ENCODE peak calls at places on chromosomes 1 and 21, in seven cellular contexts. One of them, this sample, is unnamed. For H3K9me3, the result is how much of the 10 kb centered on the place peaks cover.

GRCh38 chr1:226373376-226373775 is 34.5 kb downstream of the PARP1 start:
- DNase-seq in fibroblast of lung: no peak
- DNase-seq in Panc1: no peak
- DNase-seq in left ventricle myocardium inferior: no peak
- DNase-seq in right atrium auricular region: no peak
- DNase-seq in adrenal gland: no peak
- DNase-seq in left lung: no peak
- DNase-seq in this sample: no peak

GRCh38 chr1:196387766-196388165 is 220.5 kb downstream of the KCNT2 start:
- DNase-seq in fibroblast of lung: no peak
- DNase-seq in Panc1: no peak
- DNase-seq in left ventricle myocardium inferior: no peak
- DNase-seq in right atrium auricular region: no peak
- DNase-seq in adrenal gland: no peak
- DNase-seq in left lung: no peak
- DNase-seq in this sample: no peak

GRCh38 chr1:163048970-163049680 is 20.0 kb upstream of the RGS4 start:
- DNase-seq in fibroblast of lung: no peak
- DNase-seq in Panc1: no peak
- DNase-seq in left ventricle myocardium inferior: no peak
- DNase-seq in right atrium auricular region: no peak
- DNase-seq in adrenal gland: no peak
- DNase-seq in left lung: no peak
- DNase-seq in this sample: no peak

GRCh38 chr1:244653439-244654283 is 735 bp downstream of the DESI2 start:
- DNase-seq in fibroblast of lung: peak
- DNase-seq in Panc1: no peak
- DNase-seq in left ventricle myocardium inferior: no peak
- DNase-seq in right atrium auricular region: no peak
- DNase-seq in adrenal gland: no peak
- DNase-seq in left lung: no peak
- DNase-seq in this sample: peak

GRCh38 chr1:243917177-243917862 is 67.3 kb upstream of the AKT3 start:
- DNase-seq in fibroblast of lung: peak
- DNase-seq in Panc1: no peak
- DNase-seq in left ventricle myocardium inferior: peak
- DNase-seq in right atrium auricular region: peak
- DNase-seq in adrenal gland: peak
- DNase-seq in left lung: no peak
- DNase-seq in this sample: peak

GRCh38 chr1:30758785-30759380 is 1.3 kb upstream of the LAPTM5 start:
- DNase-seq in fibroblast of lung: peak
- DNase-seq in Panc1: no peak
- DNase-seq in left ventricle myocardium inferior: no peak
- DNase-seq in right atrium auricular region: no peak
- DNase-seq in adrenal gland: no peak
- DNase-seq in left lung: no peak
- DNase-seq in this sample: no peak

GRCh38 chr1:201279313-201279712 is 4.0 kb upstream of the PKP1 start:
- DNase-seq in fibroblast of lung: peak
- DNase-seq in Panc1: no peak
- DNase-seq in left ventricle myocardium inferior: no peak
- DNase-seq in right atrium auricular region: no peak
- DNase-seq in adrenal gland: no peak
- DNase-seq in left lung: no peak
- DNase-seq in this sample: no peak

GRCh38 chr1:101293461-101294045 is 56.7 kb downstream of the S1PR1 start:
- DNase-seq in fibroblast of lung: no peak
- DNase-seq in Panc1: no peak
- DNase-seq in left ventricle myocardium inferior: no peak
- DNase-seq in right atrium auricular region: no peak
- DNase-seq in adrenal gland: no peak
- DNase-seq in left lung: no peak
- DNase-seq in this sample: no peak

GRCh38 chr1:42005530-42005929 is 86.8 kb upstream of the HIVEP3 start:
- DNase-seq in fibroblast of lung: no peak
- DNase-seq in Panc1: no peak
- DNase-seq in left ventricle myocardium inferior: no peak
- DNase-seq in right atrium auricular region: no peak
- DNase-seq in adrenal gland: no peak
- DNase-seq in left lung: no peak
- DNase-seq in this sample: no peak

GRCh38 chr1:7454052-7454815 is 316.9 kb upstream of the VAMP3 start:
- DNase-seq in fibroblast of lung: peak
- DNase-seq in Panc1: no peak
- DNase-seq in left ventricle myocardium inferior: peak
- DNase-seq in right atrium auricular region: no peak
- DNase-seq in adrenal gland: no peak
- DNase-seq in left lung: no peak
- DNase-seq in this sample: peak

GRCh38 chr21:16037386-16037785 is 307.6 kb downstream of the USP25 start:
- DNase-seq in fibroblast of lung: no peak
- DNase-seq in Panc1: no peak
- DNase-seq in left ventricle myocardium inferior: no peak
- DNase-seq in right atrium auricular region: no peak
- DNase-seq in adrenal gland: no peak
- DNase-seq in left lung: no peak
- DNase-seq in this sample: no peak

GRCh38 chr1:205301842-205302588 is 19.5 kb downstream of the NUAK2 start:
- DNase-seq in fibroblast of lung: no peak
- DNase-seq in Panc1: no peak
- DNase-seq in left ventricle myocardium inferior: no peak
- DNase-seq in right atrium auricular region: no peak
- DNase-seq in adrenal gland: no peak
- DNase-seq in left lung: no peak
- DNase-seq in this sample: no peak

GRCh38 chr1:102296116-102296515 is 299.4 kb upstream of the OLFM3 start:
- DNase-seq in fibroblast of lung: no peak
- DNase-seq in Panc1: no peak
- DNase-seq in left ventricle myocardium inferior: no peak
- DNase-seq in right atrium auricular region: no peak
- DNase-seq in adrenal gland: no peak
- DNase-seq in left lung: no peak
- DNase-seq in this sample: no peak

GRCh38 chr1:15027515-15027948 is 126.0 kb upstream of the TMEM51 start:
- DNase-seq in fibroblast of lung: peak
- DNase-seq in Panc1: peak
- DNase-seq in left ventricle myocardium inferior: peak
- DNase-seq in right atrium auricular region: peak
- DNase-seq in adrenal gland: peak
- DNase-seq in left lung: peak
- DNase-seq in this sample: peak

GRCh38 chr1:203686091-203686632 is 59.5 kb downstream of the ATP2B4 start:
- DNase-seq in fibroblast of lung: peak
- DNase-seq in Panc1: no peak
- DNase-seq in left ventricle myocardium inferior: no peak
- DNase-seq in right atrium auricular region: no peak
- DNase-seq in adrenal gland: no peak
- DNase-seq in left lung: no peak
- DNase-seq in this sample: peak

GRCh38 chr1:29657816-29658215 is 421.5 kb downstream of the PTPRU start:
- DNase-seq in fibroblast of lung: no peak
- DNase-seq in Panc1: no peak
- DNase-seq in left ventricle myocardium inferior: no peak
- DNase-seq in right atrium auricular region: no peak
- DNase-seq in adrenal gland: no peak
- DNase-seq in left lung: no peak
- DNase-seq in this sample: peak

GRCh38 chr1:159922499-159923202 is 2.7 kb downstream of the TAGLN2 start:
- DNase-seq in fibroblast of lung: peak
- DNase-seq in Panc1: no peak
- DNase-seq in left ventricle myocardium inferior: peak
- DNase-seq in right atrium auricular region: no peak
- DNase-seq in adrenal gland: no peak
- DNase-seq in left lung: peak
- DNase-seq in this sample: peak

GRCh38 chr1:169427081-169427611 is at the start of gene CCDC181:
- DNase-seq in fibroblast of lung: peak
- DNase-seq in Panc1: peak
- DNase-seq in left ventricle myocardium inferior: peak
- DNase-seq in right atrium auricular region: no peak
- DNase-seq in adrenal gland: peak
- DNase-seq in left lung: peak
- DNase-seq in this sample: no peak

GRCh38 chr1:119140177-119141019 is at the start of gene WARS2:
- DNase-seq in fibroblast of lung: peak
- DNase-seq in Panc1: peak
- DNase-seq in left ventricle myocardium inferior: peak
- DNase-seq in right atrium auricular region: peak
- DNase-seq in adrenal gland: peak
- DNase-seq in left lung: peak
- DNase-seq in this sample: peak
- TF ChIP-seq CTCF in fibroblast of lung: no peak
- TF ChIP-seq CTCF in Panc1: no peak
- TF ChIP-seq CTCF in left ventricle myocardium inferior: no peak
- TF ChIP-seq CTCF in right atrium auricular region: no peak
- TF ChIP-seq CTCF in adrenal gland: no peak
- TF ChIP-seq CTCF in left lung: no peak
- TF ChIP-seq CTCF in this sample: no peak

GRCh38 chr1:3075666-3076387 is 6.8 kb downstream of the PRDM16 start:
- DNase-seq in fibroblast of lung: no peak
- DNase-seq in Panc1: no peak
- DNase-seq in left ventricle myocardium inferior: no peak
- DNase-seq in right atrium auricular region: no peak
- DNase-seq in adrenal gland: no peak
- DNase-seq in left lung: no peak
- DNase-seq in this sample: no peak

GRCh38 chr1:3074297-3074741 is 5.3 kb downstream of the PRDM16 start:
- DNase-seq in fibroblast of lung: no peak
- DNase-seq in Panc1: no peak
- DNase-seq in left ventricle myocardium inferior: no peak
- DNase-seq in right atrium auricular region: no peak
- DNase-seq in adrenal gland: no peak
- DNase-seq in left lung: peak
- DNase-seq in this sample: no peak

GRCh38 chr1:3073520-3074296 is 4.7 kb downstream of the PRDM16 start:
- DNase-seq in fibroblast of lung: no peak
- DNase-seq in Panc1: no peak
- DNase-seq in left ventricle myocardium inferior: no peak
- DNase-seq in right atrium auricular region: no peak
- DNase-seq in adrenal gland: no peak
- DNase-seq in left lung: no peak
- DNase-seq in this sample: no peak

GRCh38 chr1:3076388-3076740 is 7.4 kb downstream of the PRDM16 start:
- DNase-seq in fibroblast of lung: no peak
- DNase-seq in Panc1: no peak
- DNase-seq in left ventricle myocardium inferior: no peak
- DNase-seq in right atrium auricular region: no peak
- DNase-seq in adrenal gland: no peak
- DNase-seq in left lung: no peak
- DNase-seq in this sample: no peak

DNA sequence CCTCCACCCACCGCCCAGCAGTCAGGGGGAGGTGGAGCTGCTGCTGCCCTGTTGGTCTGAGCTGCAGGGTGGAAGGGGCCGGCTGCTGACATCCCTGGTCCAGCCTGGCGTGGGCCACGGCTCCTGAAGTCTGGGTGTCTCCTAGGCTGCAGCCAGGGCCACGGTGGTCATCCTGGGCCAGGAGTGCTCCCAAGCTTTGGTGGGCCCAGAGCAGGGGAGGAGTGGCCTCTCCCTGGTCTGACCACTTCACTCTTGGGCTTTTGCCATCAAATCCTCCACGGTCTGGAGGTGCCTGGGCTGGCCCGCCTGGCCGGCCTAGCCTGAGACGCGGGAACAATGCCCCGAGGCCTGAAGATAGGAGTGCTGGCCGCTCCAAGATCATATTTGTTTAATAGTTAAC is 5.8 kb downstream of the PRDM16 start:
- DNase-seq in fibroblast of lung: no peak
- DNase-seq in Panc1: no peak
- DNase-seq in left ventricle myocardium inferior: no peak
- DNase-seq in right atrium auricular region: no peak
- DNase-seq in adrenal gland: no peak
- DNase-seq in left lung: peak
- DNase-seq in this sample: no peak
- H3K9me3 ChIP-seq in fibroblast of lung: under half
- H3K9me3 ChIP-seq in Panc1: under half
- H3K9me3 ChIP-seq in left ventricle myocardium inferior: under half
- H3K9me3 ChIP-seq in right atrium auricular region: under half
- H3K9me3 ChIP-seq in adrenal gland: under half
- H3K9me3 ChIP-seq in left lung: under half
- H3K9me3 ChIP-seq in this sample: under half

GRCh38 chr1:229597877-229598276 is 28.0 kb downstream of the TAF5L start:
- DNase-seq in fibroblast of lung: peak
- DNase-seq in Panc1: no peak
- DNase-seq in left ventricle myocardium inferior: no peak
- DNase-seq in right atrium auricular region: no peak
- DNase-seq in adrenal gland: no peak
- DNase-seq in left lung: no peak
- DNase-seq in this sample: no peak

GRCh38 chr1:229596961-229597699 is 28.8 kb downstream of the TAF5L start:
- DNase-seq in fibroblast of lung: peak
- DNase-seq in Panc1: no peak
- DNase-seq in left ventricle myocardium inferior: peak
- DNase-seq in right atrium auricular region: peak
- DNase-seq in adrenal gland: no peak
- DNase-seq in left lung: peak
- DNase-seq in this sample: peak

GRCh38 chr1:229600229-229600628 is 25.7 kb downstream of the TAF5L start:
- DNase-seq in fibroblast of lung: no peak
- DNase-seq in Panc1: no peak
- DNase-seq in left ventricle myocardium inferior: no peak
- DNase-seq in right atrium auricular region: no peak
- DNase-seq in adrenal gland: no peak
- DNase-seq in left lung: no peak
- DNase-seq in this sample: no peak

GRCh38 chr1:229603387-229604005 is 22.4 kb downstream of the TAF5L start:
- DNase-seq in fibroblast of lung: no peak
- DNase-seq in Panc1: no peak
- DNase-seq in left ventricle myocardium inferior: no peak
- DNase-seq in right atrium auricular region: no peak
- DNase-seq in adrenal gland: no peak
- DNase-seq in left lung: no peak
- DNase-seq in this sample: no peak

DNA sequence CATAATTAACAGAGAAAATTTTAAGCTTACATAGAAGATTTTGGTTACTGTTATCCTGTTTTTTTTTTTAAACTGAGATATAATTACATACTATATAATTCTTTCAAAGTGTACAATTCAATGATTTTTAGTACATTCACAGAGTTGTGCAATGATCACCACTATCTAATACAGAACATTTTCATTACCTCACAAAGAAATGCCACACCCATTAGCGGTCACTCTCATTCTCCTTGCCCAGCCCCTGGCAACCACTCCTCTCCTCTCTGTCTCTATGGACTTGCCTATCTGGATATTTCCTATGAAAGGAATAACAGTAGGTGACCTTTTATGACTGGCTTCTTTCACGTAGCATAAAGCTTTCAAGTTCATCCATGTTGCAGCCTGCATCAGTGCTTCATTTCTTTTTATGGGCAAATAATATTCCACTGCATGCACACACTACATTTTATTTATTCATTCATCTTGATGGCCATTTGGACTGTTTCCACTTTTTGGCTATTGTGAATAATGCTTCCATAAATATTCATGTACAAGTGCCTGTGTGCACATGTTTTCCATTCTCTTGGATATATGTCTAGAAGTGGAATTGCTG is 26.6 kb downstream of the TAF5L start:
- DNase-seq in fibroblast of lung: peak
- DNase-seq in Panc1: no peak
- DNase-seq in left ventricle myocardium inferior: no peak
- DNase-seq in right atrium auricular region: peak
- DNase-seq in adrenal gland: no peak
- DNase-seq in left lung: no peak
- DNase-seq in this sample: no peak
- H3K27ac ChIP-seq in fibroblast of lung: no peak
- H3K27ac ChIP-seq in Panc1: no peak
- H3K27ac ChIP-seq in left ventricle myocardium inferior: peak
- H3K27ac ChIP-seq in right atrium auricular region: no peak
- H3K27ac ChIP-seq in adrenal gland: no peak
- H3K27ac ChIP-seq in left lung: no peak
- H3K27ac ChIP-seq in this sample: no peak

GRCh38 chr21:29360799-29361765 is 62.4 kb downstream of the BACH1 start:
- DNase-seq in fibroblast of lung: no peak
- DNase-seq in Panc1: no peak
- DNase-seq in left ventricle myocardium inferior: no peak
- DNase-seq in right atrium auricular region: no peak
- DNase-seq in adrenal gland: no peak
- DNase-seq in left lung: no peak
- DNase-seq in this sample: no peak
- TF ChIP-seq CTCF in fibroblast of lung: no peak
- TF ChIP-seq CTCF in Panc1: peak
- TF ChIP-seq CTCF in left ventricle myocardium inferior: no peak
- TF ChIP-seq CTCF in right atrium auricular region: no peak
- TF ChIP-seq CTCF in adrenal gland: peak
- TF ChIP-seq CTCF in left lung: no peak
- TF ChIP-seq CTCF in this sample: no peak

This sample was measured in colonic mucosa.